ENCODE peak calls at places on chromosomes 1 and 21, in ten cellular contexts. P is colonic mucosa; V is GM23248; B is right cardiac atrium; F is HCT116; Y is left ventricle myocardium inferior; O is neural progenitor cell; D is CD4-positive, alpha-beta T cell; R is AG04450; G is cardiac muscle cell. E is an unnamed sample.

GRCh38 chr1:21295059-21295401 is 4.8 kb upstream of the ECE1 start:
- DNase-seq in P (no peak), F (peak), O (no peak), G (peak), V (peak), R (no peak), Y (no peak), B (peak), D (no peak), E (no peak)

GRCh38 chr1:8712413-8713229 is 104.8 kb downstream of the RERE start:
- DNase-seq in G (peak), O (peak), R (peak), D (no peak), P (no peak), F (no peak), Y (no peak), V (peak), B (no peak), E (no peak)

GRCh38 chr1:191695865-191696264 is 462.4 kb upstream of the RGS18 start:
- DNase-seq in B (no peak), D (no peak), R (no peak), P (no peak), F (no peak), Y (no peak), V (no peak), O (no peak), G (no peak), E (no peak)

GRCh38 chr1:206005761-206006160 is 2.6 kb upstream of the RAB7B start:
- DNase-seq in R (no peak), P (no peak), O (no peak), Y (no peak), G (no peak), V (no peak), B (no peak), D (no peak), F (no peak), E (no peak)

GRCh38 chr21:45889115-45889708 is 92.4 kb upstream of the COL6A1 start:
- DNase-seq in V (no peak), Y (no peak), R (no peak), D (no peak), P (no peak), O (no peak), B (peak), G (no peak), F (no peak), E (peak)

GRCh38 chr1:152842556-152842955 is at the start of gene LCE6A:
- DNase-seq in D (no peak), V (no peak), R (no peak), O (no peak), P (no peak), G (no peak), Y (no peak), F (no peak), B (no peak), E (no peak)

GRCh38 chr1:214004795-214005194 is 17.0 kb downstream of the PROX1 start:
- DNase-seq in Y (no peak), B (no peak), D (no peak), V (no peak), F (no peak), P (no peak), O (no peak), G (no peak), R (no peak), E (no peak)

GRCh38 chr21:46038871-46039397 is 57.4 kb downstream of the COL6A1 start:
- DNase-seq in P (no peak), D (no peak), G (peak), O (no peak), B (peak), R (no peak), F (no peak), V (peak), Y (peak), E (no peak)

GRCh38 chr1:156601122-156601830 is at the start of gene GPATCH4:
- DNase-seq in D (peak), O (peak), B (peak), R (peak), F (peak), Y (peak), V (peak), P (peak), G (peak), E (no peak)

GRCh38 chr21:38955495-38955894 is 149.8 kb downstream of the ETS2 start:
- DNase-seq in P (peak), R (no peak), V (peak), F (no peak), Y (peak), O (no peak), D (no peak), G (peak), B (peak), E (no peak)

GRCh38 chr1:61085191-61086086 is 3.1 kb downstream of the NFIA start:
- DNase-seq in O (no peak), F (no peak), P (no peak), B (no peak), Y (no peak), V (no peak), R (no peak), G (no peak), D (no peak), E (no peak)

GRCh38 chr1:61670016-61670415 is 54.9 kb downstream of the TM2D1 start:
- DNase-seq in F (no peak), Y (no peak), P (no peak), G (no peak), D (no peak), O (no peak), B (no peak), R (no peak), V (no peak), E (no peak)

GRCh38 chr1:15260418-15261154 is 13.6 kb downstream of the FHAD1 start:
- DNase-seq in B (no peak), Y (no peak), V (peak), P (no peak), D (no peak), O (no peak), R (no peak), G (peak), F (peak), E (no peak)

GRCh38 chr21:45309069-45309521 is 21.4 kb upstream of the POFUT2 start:
- DNase-seq in V (peak), R (no peak), F (no peak), B (peak), P (peak), Y (peak), D (peak), G (peak), O (peak), E (peak)

GRCh38 chr1:35574655-35575400 is 1.7 kb downstream of the TFAP2E start:
- DNase-seq in G (no peak), O (no peak), V (no peak), P (no peak), B (no peak), F (no peak), R (no peak), Y (no peak), D (no peak), E (no peak)

GRCh38 chr1:201766117-201766863 is 62.7 kb upstream of the IPO9 start:
- DNase-seq in G (peak), D (no peak), P (no peak), B (peak), O (no peak), V (peak), Y (peak), F (no peak), R (no peak), E (no peak)

GRCh38 chr1:3063379-3064295 is 5.4 kb upstream of the PRDM16 start:
- DNase-seq in F (no peak), O (peak), B (no peak), R (no peak), P (no peak), V (no peak), Y (no peak), D (no peak), G (no peak), E (peak)

GRCh38 chr1:8939362-8939995 is 6.2 kb upstream of the CA6 start:
- DNase-seq in Y (no peak), G (no peak), F (no peak), V (no peak), O (no peak), D (no peak), B (no peak), P (no peak), R (no peak), E (no peak)

GRCh38 chr1:36464605-36465393 is 615 bp upstream of the MRPS15 start:
- DNase-seq in V (peak), D (no peak), Y (no peak), P (no peak), B (no peak), F (no peak), G (no peak), O (no peak), R (no peak), E (no peak)

GRCh38 chr1:228697209-228698016 is 37.9 kb upstream of the RHOU start:
- DNase-seq in R (no peak), V (peak), G (peak), D (no peak), P (peak), O (no peak), Y (peak), B (peak), F (no peak), E (no peak)

GRCh38 chr1:167671727-167672511 is 41.9 kb downstream of the RCSD1 start:
- DNase-seq in P (no peak), Y (no peak), B (no peak), G (no peak), V (no peak), F (no peak), O (no peak), R (no peak), D (no peak), E (no peak)

GRCh38 chr1:226702957-226703831 is 35.9 kb downstream of the ITPKB start:
- DNase-seq in P (peak), G (peak), F (no peak), B (peak), R (peak), Y (peak), D (peak), V (peak), O (peak), E (no peak)

GRCh38 chr1:62906428-62906886 is 122.5 kb downstream of the ATG4C start:
- DNase-seq in V (peak), D (no peak), O (peak), G (peak), Y (no peak), R (no peak), F (peak), P (no peak), B (no peak), E (no peak)

DNA sequence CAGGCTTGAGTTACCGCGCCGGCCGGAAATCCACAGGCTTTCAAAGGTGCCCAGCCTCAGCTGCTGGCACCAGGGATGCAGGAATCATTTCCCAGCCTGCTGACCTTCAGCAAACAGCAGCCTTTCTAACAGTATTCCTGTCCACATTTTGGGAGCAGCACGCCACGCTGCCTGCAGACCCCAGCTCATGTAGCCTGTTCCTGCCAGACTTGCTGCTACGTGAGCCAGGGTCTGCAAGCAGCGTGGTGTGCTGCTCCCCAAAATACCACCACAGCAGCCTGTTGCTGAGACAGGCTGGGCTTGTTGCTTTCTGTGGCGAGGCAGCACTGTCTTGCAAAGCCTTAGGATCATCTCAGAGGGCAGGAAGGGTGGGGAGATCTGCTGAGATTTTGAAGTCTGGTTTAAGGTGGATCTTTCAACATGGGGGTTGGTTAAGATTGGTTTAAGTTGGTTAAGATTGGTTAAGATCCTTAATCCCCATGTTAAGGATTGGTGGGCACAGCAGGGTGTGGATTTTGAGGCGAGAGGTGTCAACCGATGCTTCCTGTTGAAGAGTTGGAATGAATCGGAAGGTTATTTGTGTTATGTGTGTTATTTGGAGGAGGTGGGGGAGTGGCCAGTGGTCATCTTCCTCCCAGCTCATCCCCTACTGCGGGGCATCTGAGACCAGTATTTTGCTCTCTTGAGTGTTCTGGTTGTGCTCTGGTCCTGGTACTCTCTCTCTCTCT is 12.9 kb downstream of the FAAH start:
- DNase-seq in D (no peak), O (peak), Y (no peak), P (no peak), G (peak), F (no peak), B (no peak), V (peak), R (no peak), E (no peak)
- H3K27ac ChIP-seq in D (no peak), O (no peak), Y (no peak), P (no peak), G (no peak), F (no peak), B (no peak), V (no peak), R (no peak), E (no peak)

DNA sequence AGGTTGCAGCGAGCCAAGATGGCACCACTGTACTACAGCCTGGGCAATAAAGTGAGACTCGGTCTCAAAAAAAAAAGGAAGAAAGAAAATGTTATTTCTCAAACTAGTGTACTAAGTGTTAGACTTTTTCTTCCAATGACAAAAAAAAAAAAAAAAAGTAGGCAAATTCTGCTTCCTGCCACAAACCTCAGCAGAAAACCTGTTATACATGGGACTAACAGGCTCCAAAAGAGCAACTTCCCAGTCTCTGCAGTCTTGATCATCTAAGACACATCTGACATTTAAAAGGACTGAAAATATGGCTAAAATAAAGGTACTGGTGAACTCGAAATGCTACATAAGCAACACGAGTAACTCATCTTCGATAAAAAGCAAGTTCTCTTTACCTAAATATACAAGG is 59.6 kb downstream of the HSF2BP start:
- DNase-seq in O (no peak), R (no peak), G (no peak), Y (no peak), V (no peak), F (no peak), D (no peak), B (no peak), P (no peak), E (no peak)
- H3K27ac ChIP-seq in O (no peak), R (peak), G (no peak), Y (no peak), V (peak), F (no peak), D (no peak), B (no peak), P (no peak), E (peak)

GRCh38 chr1:66374148-66374547 is 159.8 kb upstream of the SGIP1 start:
- DNase-seq in G (peak), F (no peak), B (no peak), P (no peak), D (no peak), O (no peak), Y (no peak), R (no peak), V (no peak), E (no peak)
- H3K27ac ChIP-seq in G (no peak), F (no peak), B (peak), P (peak), D (peak), O (no peak), Y (peak), R (no peak), V (peak), E (no peak)

GRCh38 chr1:64959973-64960372 is 6.4 kb downstream of the JAK1 start:
- DNase-seq in F (no peak), P (no peak), D (no peak), Y (no peak), G (no peak), V (no peak), B (no peak), O (no peak), R (no peak), E (no peak)

GRCh38 chr1:64960731-64961130 is 5.6 kb downstream of the JAK1 start:
- DNase-seq in B (no peak), G (no peak), O (no peak), D (no peak), V (no peak), F (no peak), R (no peak), P (no peak), Y (no peak), E (no peak)

GRCh38 chr1:64963466-64963865 is 2.9 kb downstream of the JAK1 start:
- DNase-seq in D (no peak), R (no peak), Y (no peak), P (no peak), V (no peak), F (no peak), G (no peak), O (no peak), B (no peak), E (no peak)

GRCh38 chr1:64962447-64962846 is 3.9 kb downstream of the JAK1 start:
- DNase-seq in P (no peak), Y (no peak), G (no peak), O (no peak), V (no peak), D (peak), F (no peak), B (no peak), R (no peak), E (no peak)

DNA sequence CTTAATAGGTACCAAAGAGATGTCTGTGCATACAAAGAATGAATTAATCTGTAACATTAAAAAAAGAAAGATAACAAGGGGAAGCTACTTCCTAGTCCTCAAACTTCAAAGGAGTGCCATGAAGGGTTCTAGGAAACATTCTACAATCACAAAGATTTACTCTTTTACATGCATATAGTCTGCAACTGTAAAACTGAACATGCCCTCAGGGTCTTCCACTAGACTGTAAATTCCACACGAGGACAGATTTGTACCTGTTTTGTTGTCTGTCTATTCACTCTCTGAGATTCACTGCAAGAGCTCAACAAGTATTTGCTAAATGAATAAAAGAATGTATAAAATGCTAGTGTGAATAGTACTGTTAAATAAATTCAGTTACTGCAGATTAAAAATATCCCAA is 4.4 kb downstream of the JAK1 start:
- DNase-seq in P (no peak), B (no peak), G (no peak), O (no peak), D (no peak), V (no peak), F (no peak), R (no peak), Y (no peak), E (no peak)
- H3K27ac ChIP-seq in P (peak), B (no peak), G (no peak), O (no peak), D (peak), V (no peak), F (no peak), R (no peak), Y (no peak), E (no peak)

GRCh38 chr1:85361606-85362005 is 85.2 kb upstream of the BCL10 start:
- DNase-seq in Y (no peak), G (no peak), B (no peak), P (no peak), F (no peak), V (no peak), O (no peak), R (no peak), D (no peak), E (no peak)
- H3K27ac ChIP-seq in Y (no peak), G (no peak), B (no peak), P (no peak), F (no peak), V (peak), O (no peak), R (no peak), D (no peak), E (peak)

GRCh38 chr21:41622201-41622600 is 114.2 kb upstream of the TMPRSS2 start:
- DNase-seq in D (no peak), P (no peak), V (no peak), B (no peak), F (no peak), Y (no peak), G (no peak), O (no peak), R (no peak), E (no peak)

GRCh38 chr21:41622831-41623548 is 115.0 kb upstream of the TMPRSS2 start:
- DNase-seq in B (no peak), R (no peak), G (no peak), D (no peak), O (no peak), P (no peak), Y (no peak), V (peak), F (no peak), E (no peak)

GRCh38 chr21:41621523-41621922 is 113.6 kb upstream of the TMPRSS2 start:
- DNase-seq in B (peak), F (no peak), D (no peak), Y (no peak), V (peak), R (no peak), P (no peak), O (no peak), G (no peak), E (no peak)

GRCh38 chr21:41620541-41620940 is 112.6 kb upstream of the TMPRSS2 start:
- DNase-seq in D (no peak), F (no peak), B (no peak), G (no peak), V (no peak), O (no peak), Y (no peak), R (no peak), P (no peak), E (no peak)

GRCh38 chr21:41620982-41621381 is 113.0 kb upstream of the TMPRSS2 start:
- DNase-seq in R (no peak), F (no peak), Y (no peak), G (peak), B (no peak), D (no peak), O (no peak), P (no peak), V (peak), E (no peak)
- H3K27ac ChIP-seq in R (no peak), F (no peak), Y (no peak), G (no peak), B (no peak), D (no peak), O (no peak), P (no peak), V (peak), E (peak)

GRCh38 chr1:28580706-28581530 is 11.1 kb upstream of the RAB42 start:
- DNase-seq in D (no peak), V (peak), F (no peak), B (peak), P (peak), R (no peak), Y (no peak), O (peak), G (peak), E (no peak)

GRCh38 chr1:28579374-28579773 is 12.7 kb upstream of the RAB42 start:
- DNase-seq in F (no peak), P (no peak), G (no peak), O (no peak), B (no peak), V (peak), Y (no peak), R (no peak), D (no peak), E (no peak)

GRCh38 chr1:28577738-28578536 is 14.1 kb upstream of the RAB42 start:
- DNase-seq in V (no peak), G (no peak), B (no peak), O (no peak), Y (no peak), F (no peak), D (no peak), R (no peak), P (no peak), E (no peak)

GRCh38 chr1:28577052-28577678 is 14.9 kb upstream of the RAB42 start:
- DNase-seq in G (no peak), D (peak), O (no peak), P (no peak), V (peak), F (no peak), Y (no peak), B (no peak), R (no peak), E (no peak)

GRCh38 chr1:28578696-28579218 is 13.3 kb upstream of the RAB42 start:
- DNase-seq in B (no peak), D (no peak), O (no peak), Y (no peak), R (no peak), P (no peak), F (no peak), V (no peak), G (no peak), E (no peak)
- H3K27ac ChIP-seq in B (no peak), D (no peak), O (no peak), Y (no peak), R (no peak), P (no peak), F (peak), V (peak), G (peak), E (peak)

DNA sequence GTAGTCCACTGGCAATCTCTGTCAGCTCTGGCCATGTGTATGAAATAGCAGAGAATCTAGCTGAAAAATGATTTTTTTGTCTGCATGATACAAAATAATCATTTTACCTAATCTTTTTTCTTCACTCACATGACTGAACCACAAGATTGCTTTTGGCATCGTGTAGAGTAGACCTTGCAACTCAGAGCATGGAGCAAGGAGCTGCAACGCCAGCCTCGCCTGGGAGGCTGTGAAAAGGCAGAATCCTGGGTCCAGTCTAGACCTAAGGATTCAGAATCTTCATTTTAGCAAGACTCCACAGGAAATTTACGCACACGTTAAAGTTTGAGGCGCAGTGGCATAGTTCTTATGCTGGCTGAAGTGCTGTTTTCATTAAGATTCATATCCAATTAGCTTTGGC is 40.2 kb downstream of the TOMM20 start:
- DNase-seq in P (no peak), Y (no peak), R (no peak), B (peak), V (no peak), D (no peak), F (no peak), O (no peak), G (no peak), E (no peak)
- H3K27ac ChIP-seq in P (no peak), Y (no peak), R (no peak), B (no peak), V (no peak), D (no peak), F (no peak), O (no peak), G (no peak), E (no peak)

GRCh38 chr1:218380125-218380977 is 35.2 kb downstream of the TGFB2 start:
- DNase-seq in V (peak), D (no peak), R (peak), B (no peak), O (no peak), F (no peak), G (peak), Y (no peak), P (no peak), E (peak)
- H3K27ac ChIP-seq in V (peak), D (no peak), R (peak), B (no peak), O (no peak), F (peak), G (peak), Y (no peak), P (no peak), E (peak)

E was measured in RWPE2.